ENCODE peak calls at places on chromosomes 12 and 14, in eight cellular contexts. One of them, this sample, is unnamed.

GRCh38 chr12:93198086-93198485 is 179.6 kb upstream of the NUDT4 start:
- DNase-seq in SK-N-SH: no peak
- DNase-seq in OCI-LY7: no peak
- DNase-seq in HCT116: peak; percentile 60
- DNase-seq in PC-3: peak; percentile 66
- DNase-seq in neural progenitor cell: no peak
- DNase-seq in hepatocyte: peak; percentile 52
- DNase-seq in GM23248: peak; percentile 90
- DNase-seq in this sample: no peak

GRCh38 chr14:103729496-103730448 is 14.2 kb downstream of the ZFYVE21 start:
- DNase-seq in GM23248: no peak
- DNase-seq in SK-N-SH: no peak
- DNase-seq in hepatocyte: no peak
- DNase-seq in OCI-LY7: no peak
- DNase-seq in neural progenitor cell: no peak
- DNase-seq in HCT116: no peak
- DNase-seq in PC-3: no peak
- DNase-seq in this sample: no peak

GRCh38 chr12:121196902-121197301 is 13.0 kb upstream of the P2RX4 start:
- DNase-seq in PC-3: no peak
- DNase-seq in HCT116: no peak
- DNase-seq in SK-N-SH: no peak
- DNase-seq in OCI-LY7: no peak
- DNase-seq in GM23248: no peak
- DNase-seq in hepatocyte: no peak
- DNase-seq in neural progenitor cell: no peak
- DNase-seq in this sample: no peak

GRCh38 chr14:89266754-89267153 is 150.3 kb downstream of the FOXN3 start:
- DNase-seq in neural progenitor cell: no peak
- DNase-seq in hepatocyte: no peak
- DNase-seq in HCT116: no peak
- DNase-seq in SK-N-SH: no peak
- DNase-seq in OCI-LY7: no peak
- DNase-seq in PC-3: no peak
- DNase-seq in GM23248: peak; percentile 56
- DNase-seq in this sample: no peak

GRCh38 chr12:15545329-15545728 is 223.0 kb downstream of the PTPRO start:
- DNase-seq in SK-N-SH: no peak
- DNase-seq in HCT116: no peak
- DNase-seq in OCI-LY7: no peak
- DNase-seq in PC-3: no peak
- DNase-seq in GM23248: no peak
- DNase-seq in hepatocyte: no peak
- DNase-seq in neural progenitor cell: no peak
- DNase-seq in this sample: no peak

GRCh38 chr14:41130274-41130673 is 476.4 kb upstream of the LRFN5 start:
- DNase-seq in SK-N-SH: no peak
- DNase-seq in GM23248: no peak
- DNase-seq in PC-3: no peak
- DNase-seq in HCT116: no peak
- DNase-seq in neural progenitor cell: peak; percentile 7
- DNase-seq in OCI-LY7: no peak
- DNase-seq in hepatocyte: no peak
- DNase-seq in this sample: peak; percentile 50

GRCh38 chr14:77645520-77646230 is 29.2 kb upstream of the SPTLC2 start:
- DNase-seq in neural progenitor cell: no peak
- DNase-seq in HCT116: no peak
- DNase-seq in hepatocyte: no peak
- DNase-seq in PC-3: no peak
- DNase-seq in OCI-LY7: no peak
- DNase-seq in GM23248: no peak
- DNase-seq in SK-N-SH: no peak
- DNase-seq in this sample: no peak

GRCh38 chr12:119096429-119097202 is 82.1 kb upstream of the HSPB8 start:
- DNase-seq in HCT116: no peak
- DNase-seq in neural progenitor cell: peak; percentile 92
- DNase-seq in GM23248: no peak
- DNase-seq in SK-N-SH: no peak
- DNase-seq in PC-3: no peak
- DNase-seq in hepatocyte: peak; percentile 58
- DNase-seq in OCI-LY7: no peak
- DNase-seq in this sample: peak; percentile 91

GRCh38 chr12:71477046-71477445 is 37.4 kb downstream of the LGR5 start:
- DNase-seq in PC-3: no peak
- DNase-seq in HCT116: no peak
- DNase-seq in OCI-LY7: no peak
- DNase-seq in neural progenitor cell: no peak
- DNase-seq in GM23248: peak; percentile 21
- DNase-seq in hepatocyte: no peak
- DNase-seq in SK-N-SH: no peak
- DNase-seq in this sample: no peak

GRCh38 chr12:58548801-58549200 is 371.5 kb downstream of the LRIG3 start:
- DNase-seq in HCT116: no peak
- DNase-seq in SK-N-SH: no peak
- DNase-seq in PC-3: no peak
- DNase-seq in neural progenitor cell: no peak
- DNase-seq in hepatocyte: no peak
- DNase-seq in OCI-LY7: no peak
- DNase-seq in GM23248: no peak
- DNase-seq in this sample: no peak

DNA sequence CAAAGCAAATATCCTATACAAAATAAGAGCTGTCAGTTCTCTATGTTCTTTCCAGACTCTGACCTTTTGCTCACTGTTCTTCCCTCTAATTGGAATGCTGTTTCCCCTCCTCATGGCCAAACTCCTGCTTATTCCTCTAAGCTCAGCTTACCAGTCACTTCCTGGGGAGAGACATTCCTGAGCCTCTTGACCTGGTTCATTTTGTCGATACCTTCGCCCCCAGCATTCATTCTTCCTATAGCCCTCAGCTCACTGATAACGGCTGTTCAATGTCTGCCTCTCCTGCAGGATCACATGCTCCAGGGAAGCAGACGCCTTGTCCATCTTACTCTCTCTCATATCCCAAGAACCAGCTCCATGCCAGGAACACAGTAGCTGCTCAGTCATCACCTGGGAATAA is 431.0 kb downstream of the MED13L start:
- DNase-seq in SK-N-SH: no peak
- DNase-seq in PC-3: no peak
- DNase-seq in GM23248: no peak
- DNase-seq in neural progenitor cell: peak; percentile 22
- DNase-seq in HCT116: no peak
- DNase-seq in hepatocyte: no peak
- DNase-seq in OCI-LY7: no peak
- DNase-seq in this sample: no peak
- TF ChIP-seq EZH2phosphoT487 in SK-N-SH: no peak
- TF ChIP-seq EZH2phosphoT487 in PC-3: no peak
- TF ChIP-seq EZH2phosphoT487 in GM23248: no peak
- TF ChIP-seq EZH2phosphoT487 in neural progenitor cell: no peak
- TF ChIP-seq EZH2phosphoT487 in HCT116: no peak
- TF ChIP-seq EZH2phosphoT487 in hepatocyte: no peak
- TF ChIP-seq EZH2phosphoT487 in OCI-LY7: no peak
- TF ChIP-seq EZH2phosphoT487 in this sample: no peak

DNA sequence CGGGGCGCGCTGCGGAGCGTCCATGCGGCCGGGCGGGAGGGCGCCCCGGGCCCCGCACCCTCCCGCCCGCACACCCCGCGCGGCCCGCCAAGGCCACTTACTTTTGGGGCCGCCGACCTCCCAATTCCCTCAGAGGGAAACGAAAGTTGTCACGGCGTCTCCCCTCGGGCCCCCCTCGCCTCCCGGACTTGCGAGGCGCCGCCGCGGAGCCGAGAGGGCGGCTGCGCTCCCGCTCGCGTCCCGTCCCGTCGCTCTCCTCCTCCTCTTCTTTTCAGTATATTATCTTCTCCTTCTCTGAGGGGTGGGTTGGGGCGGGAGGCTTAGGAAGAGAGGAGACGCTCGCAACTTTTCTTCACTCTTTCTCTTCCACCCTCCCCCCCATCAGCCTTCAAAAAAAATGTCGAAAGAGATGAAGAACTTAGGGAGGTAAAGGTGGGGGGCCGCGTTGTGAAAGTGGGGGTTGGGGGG is 613 bp downstream of the DUSP16 start:
- DNase-seq in GM23248: peak; percentile 69
- DNase-seq in SK-N-SH: no peak
- DNase-seq in neural progenitor cell: peak; percentile 78
- DNase-seq in HCT116: no peak
- DNase-seq in hepatocyte: peak; percentile 69
- DNase-seq in OCI-LY7: peak; percentile 46
- DNase-seq in PC-3: peak; percentile 4
- DNase-seq in this sample: peak; percentile 62
- TF ChIP-seq EZH2phosphoT487 in GM23248: no peak
- TF ChIP-seq EZH2phosphoT487 in SK-N-SH: no peak
- TF ChIP-seq EZH2phosphoT487 in neural progenitor cell: no peak
- TF ChIP-seq EZH2phosphoT487 in HCT116: no peak
- TF ChIP-seq EZH2phosphoT487 in hepatocyte: no peak
- TF ChIP-seq EZH2phosphoT487 in OCI-LY7: no peak
- TF ChIP-seq EZH2phosphoT487 in PC-3: no peak
- TF ChIP-seq EZH2phosphoT487 in this sample: no peak

GRCh38 chr12:64534672-64535199 is 75.6 kb upstream of the RASSF3 start:
- DNase-seq in GM23248: no peak
- DNase-seq in OCI-LY7: no peak
- DNase-seq in PC-3: no peak
- DNase-seq in hepatocyte: no peak
- DNase-seq in HCT116: no peak
- DNase-seq in neural progenitor cell: no peak
- DNase-seq in SK-N-SH: no peak
- DNase-seq in this sample: no peak
- TF ChIP-seq EZH2phosphoT487 in GM23248: no peak
- TF ChIP-seq EZH2phosphoT487 in OCI-LY7: no peak
- TF ChIP-seq EZH2phosphoT487 in PC-3: no peak
- TF ChIP-seq EZH2phosphoT487 in hepatocyte: no peak
- TF ChIP-seq EZH2phosphoT487 in HCT116: no peak
- TF ChIP-seq EZH2phosphoT487 in neural progenitor cell: no peak
- TF ChIP-seq EZH2phosphoT487 in SK-N-SH: no peak
- TF ChIP-seq EZH2phosphoT487 in this sample: no peak

DNA sequence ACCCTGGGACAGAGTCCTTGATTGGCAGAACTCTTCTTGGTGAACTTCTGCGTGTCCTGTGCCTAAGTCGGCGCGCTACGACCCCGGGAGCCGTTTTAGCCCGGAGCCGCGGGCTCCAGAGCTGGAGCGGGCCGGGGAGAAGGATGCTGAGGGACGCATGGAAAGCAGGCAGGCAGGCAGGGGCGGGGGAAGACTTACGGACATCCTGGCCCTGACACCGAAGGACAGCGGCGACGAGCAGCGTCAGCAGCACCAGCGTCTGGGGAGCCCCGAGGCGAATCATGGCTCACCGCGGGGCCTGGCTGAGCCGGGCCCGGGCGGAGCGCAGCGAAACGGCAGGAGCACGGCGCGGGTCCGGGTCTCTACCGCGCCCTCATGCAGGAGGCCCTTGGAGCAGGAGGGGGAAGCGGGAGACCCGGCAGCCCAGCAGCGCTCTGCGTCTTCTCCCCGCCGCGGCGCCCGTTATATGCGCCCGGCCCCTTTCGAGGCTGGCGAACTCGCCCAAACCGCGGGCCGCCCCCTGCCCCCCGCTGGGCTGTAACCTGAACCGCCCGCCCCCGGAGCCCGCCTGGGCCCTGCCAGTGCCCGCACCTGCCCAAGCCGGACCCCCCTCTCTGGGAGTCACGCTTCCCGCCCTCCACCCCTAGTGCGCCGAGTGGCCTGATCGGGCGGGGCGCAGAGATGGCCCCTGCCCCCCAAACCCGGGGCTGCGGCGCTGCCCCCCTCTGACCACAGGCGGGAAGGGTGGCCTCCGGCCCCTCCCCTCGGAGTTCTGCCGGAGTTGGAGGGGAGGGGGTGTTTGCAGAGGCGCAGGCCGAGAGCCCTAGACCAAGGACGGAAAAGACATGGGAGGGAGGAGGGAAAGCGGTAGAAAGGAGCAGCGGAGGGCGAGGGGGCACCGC is at the start of gene COL2A1:
- DNase-seq in hepatocyte: peak; percentile 55
- DNase-seq in PC-3: peak; percentile 27
- DNase-seq in OCI-LY7: no peak
- DNase-seq in neural progenitor cell: peak; percentile 92
- DNase-seq in SK-N-SH: peak; percentile 75
- DNase-seq in HCT116: no peak
- DNase-seq in GM23248: peak; percentile 60
- DNase-seq in this sample: peak; percentile 81
- TF ChIP-seq EZH2phosphoT487 in hepatocyte: peak; percentile 35
- TF ChIP-seq EZH2phosphoT487 in PC-3: peak; percentile 48
- TF ChIP-seq EZH2phosphoT487 in OCI-LY7: no peak
- TF ChIP-seq EZH2phosphoT487 in neural progenitor cell: no peak
- TF ChIP-seq EZH2phosphoT487 in SK-N-SH: no peak
- TF ChIP-seq EZH2phosphoT487 in HCT116: no peak
- TF ChIP-seq EZH2phosphoT487 in GM23248: peak; percentile 15
- TF ChIP-seq EZH2phosphoT487 in this sample: peak; percentile 13

This sample was measured in GM23338.